ENCODE peak calls at places on chromosomes 4 and X, in four cellular contexts. One of them, this sample, is unnamed.

GRCh38 chr4:124803641-124804040 is 91.1 kb upstream of the ANKRD50 start:
- DNase-seq in stimulated activated CD4-positive, alpha-beta T cell treated with anti-CD3 and anti-CD28 coated beads, Interleukin-15, amount 100 ng/mL, for 1 hour: no peak
- DNase-seq in AG10803: no peak
- DNase-seq in lung microvascular endothelial cell: peak
- DNase-seq in this sample: peak

GRCh38 chr4:13605330-13605729 is 22.2 kb downstream of the BOD1L1 start:
- DNase-seq in lung microvascular endothelial cell: no peak
- DNase-seq in AG10803: no peak
- DNase-seq in stimulated activated CD4-positive, alpha-beta T cell treated with anti-CD3 and anti-CD28 coated beads, Interleukin-15, amount 100 ng/mL, for 1 hour: no peak
- DNase-seq in this sample: no peak

GRCh38 chr4:100118213-100118612 is 72.1 kb downstream of the DDIT4L start:
- DNase-seq in stimulated activated CD4-positive, alpha-beta T cell treated with anti-CD3 and anti-CD28 coated beads, Interleukin-15, amount 100 ng/mL, for 1 hour: no peak
- DNase-seq in lung microvascular endothelial cell: no peak
- DNase-seq in AG10803: no peak
- DNase-seq in this sample: no peak

GRCh38 chrX:41045960-41046567 is 39.2 kb upstream of the USP9X start:
- DNase-seq in stimulated activated CD4-positive, alpha-beta T cell treated with anti-CD3 and anti-CD28 coated beads, Interleukin-15, amount 100 ng/mL, for 1 hour: no peak
- DNase-seq in AG10803: peak
- DNase-seq in lung microvascular endothelial cell: peak
- DNase-seq in this sample: peak

GRCh38 chr4:10173039-10173753 is 56.6 kb upstream of the WDR1 start:
- DNase-seq in AG10803: peak
- DNase-seq in stimulated activated CD4-positive, alpha-beta T cell treated with anti-CD3 and anti-CD28 coated beads, Interleukin-15, amount 100 ng/mL, for 1 hour: no peak
- DNase-seq in lung microvascular endothelial cell: peak
- DNase-seq in this sample: no peak

GRCh38 chr4:2301221-2301642 is 39.3 kb upstream of the MXD4 start:
- DNase-seq in lung microvascular endothelial cell: no peak
- DNase-seq in AG10803: no peak
- DNase-seq in stimulated activated CD4-positive, alpha-beta T cell treated with anti-CD3 and anti-CD28 coated beads, Interleukin-15, amount 100 ng/mL, for 1 hour: no peak
- DNase-seq in this sample: no peak

GRCh38 chr4:158035662-158036195 is 137.1 kb downstream of the GASK1B start:
- DNase-seq in AG10803: no peak
- DNase-seq in stimulated activated CD4-positive, alpha-beta T cell treated with anti-CD3 and anti-CD28 coated beads, Interleukin-15, amount 100 ng/mL, for 1 hour: no peak
- DNase-seq in lung microvascular endothelial cell: no peak
- DNase-seq in this sample: no peak

GRCh38 chr4:8765631-8766590 is 105.7 kb downstream of the HMX1 start:
- DNase-seq in AG10803: no peak
- DNase-seq in stimulated activated CD4-positive, alpha-beta T cell treated with anti-CD3 and anti-CD28 coated beads, Interleukin-15, amount 100 ng/mL, for 1 hour: no peak
- DNase-seq in lung microvascular endothelial cell: no peak
- DNase-seq in this sample: no peak

GRCh38 chr4:61922766-61923165 is 722.6 kb downstream of the ADGRL3 start:
- DNase-seq in lung microvascular endothelial cell: no peak
- DNase-seq in stimulated activated CD4-positive, alpha-beta T cell treated with anti-CD3 and anti-CD28 coated beads, Interleukin-15, amount 100 ng/mL, for 1 hour: no peak
- DNase-seq in AG10803: no peak
- DNase-seq in this sample: no peak

GRCh38 chr4:6781113-6781512 is 1.4 kb upstream of the KIAA0232 start:
- DNase-seq in AG10803: no peak
- DNase-seq in lung microvascular endothelial cell: no peak
- DNase-seq in stimulated activated CD4-positive, alpha-beta T cell treated with anti-CD3 and anti-CD28 coated beads, Interleukin-15, amount 100 ng/mL, for 1 hour: no peak
- DNase-seq in this sample: no peak

GRCh38 chr4:8917868-8918783 is 46.5 kb upstream of the HMX1 start:
- DNase-seq in lung microvascular endothelial cell: peak
- DNase-seq in stimulated activated CD4-positive, alpha-beta T cell treated with anti-CD3 and anti-CD28 coated beads, Interleukin-15, amount 100 ng/mL, for 1 hour: peak
- DNase-seq in AG10803: peak
- DNase-seq in this sample: no peak

GRCh38 chrX:16418650-16419049 is 231.3 kb upstream of the S100G start:
- DNase-seq in lung microvascular endothelial cell: no peak
- DNase-seq in stimulated activated CD4-positive, alpha-beta T cell treated with anti-CD3 and anti-CD28 coated beads, Interleukin-15, amount 100 ng/mL, for 1 hour: no peak
- DNase-seq in AG10803: no peak
- DNase-seq in this sample: no peak

GRCh38 chr4:6582889-6583504 is 8.0 kb downstream of the MAN2B2 start:
- DNase-seq in stimulated activated CD4-positive, alpha-beta T cell treated with anti-CD3 and anti-CD28 coated beads, Interleukin-15, amount 100 ng/mL, for 1 hour: no peak
- DNase-seq in AG10803: peak
- DNase-seq in lung microvascular endothelial cell: peak
- DNase-seq in this sample: peak

GRCh38 chrX:41796577-41796976 is 72.6 kb downstream of the GPR82 start:
- DNase-seq in stimulated activated CD4-positive, alpha-beta T cell treated with anti-CD3 and anti-CD28 coated beads, Interleukin-15, amount 100 ng/mL, for 1 hour: no peak
- DNase-seq in AG10803: no peak
- DNase-seq in lung microvascular endothelial cell: no peak
- DNase-seq in this sample: no peak

GRCh38 chr4:1300466-1301455 is 11.1 kb downstream of the MAEA start:
- DNase-seq in lung microvascular endothelial cell: no peak
- DNase-seq in AG10803: peak
- DNase-seq in stimulated activated CD4-positive, alpha-beta T cell treated with anti-CD3 and anti-CD28 coated beads, Interleukin-15, amount 100 ng/mL, for 1 hour: no peak
- DNase-seq in this sample: peak

GRCh38 chr4:1382776-1383727 is 23.2 kb downstream of the NKX1-1 start:
- DNase-seq in AG10803: no peak
- DNase-seq in lung microvascular endothelial cell: no peak
- DNase-seq in stimulated activated CD4-positive, alpha-beta T cell treated with anti-CD3 and anti-CD28 coated beads, Interleukin-15, amount 100 ng/mL, for 1 hour: no peak
- DNase-seq in this sample: no peak

GRCh38 chr4:21749936-21750335 is 198.6 kb downstream of the KCNIP4 start:
- DNase-seq in lung microvascular endothelial cell: no peak
- DNase-seq in AG10803: no peak
- DNase-seq in stimulated activated CD4-positive, alpha-beta T cell treated with anti-CD3 and anti-CD28 coated beads, Interleukin-15, amount 100 ng/mL, for 1 hour: no peak
- DNase-seq in this sample: no peak

GRCh38 chr4:101239685-101240084 is 107.6 kb downstream of the PPP3CA start:
- DNase-seq in stimulated activated CD4-positive, alpha-beta T cell treated with anti-CD3 and anti-CD28 coated beads, Interleukin-15, amount 100 ng/mL, for 1 hour: no peak
- DNase-seq in AG10803: no peak
- DNase-seq in lung microvascular endothelial cell: no peak
- DNase-seq in this sample: no peak

GRCh38 chrX:13396887-13397286 is 77.0 kb upstream of the ATXN3L start:
- DNase-seq in lung microvascular endothelial cell: peak
- DNase-seq in AG10803: peak
- DNase-seq in stimulated activated CD4-positive, alpha-beta T cell treated with anti-CD3 and anti-CD28 coated beads, Interleukin-15, amount 100 ng/mL, for 1 hour: no peak
- DNase-seq in this sample: peak

GRCh38 chr4:137213372-137214173 is 318.7 kb downstream of the PCDH18 start:
- DNase-seq in stimulated activated CD4-positive, alpha-beta T cell treated with anti-CD3 and anti-CD28 coated beads, Interleukin-15, amount 100 ng/mL, for 1 hour: no peak
- DNase-seq in AG10803: peak
- DNase-seq in lung microvascular endothelial cell: no peak
- DNase-seq in this sample: peak

GRCh38 chr4:160319221-160319867 is 1216.5 kb downstream of the RAPGEF2 start:
- DNase-seq in lung microvascular endothelial cell: no peak
- DNase-seq in stimulated activated CD4-positive, alpha-beta T cell treated with anti-CD3 and anti-CD28 coated beads, Interleukin-15, amount 100 ng/mL, for 1 hour: no peak
- DNase-seq in AG10803: no peak
- DNase-seq in this sample: peak

GRCh38 chr4:92305148-92305877 is 1.5 kb downstream of the GRID2 start:
- DNase-seq in lung microvascular endothelial cell: peak
- DNase-seq in stimulated activated CD4-positive, alpha-beta T cell treated with anti-CD3 and anti-CD28 coated beads, Interleukin-15, amount 100 ng/mL, for 1 hour: no peak
- DNase-seq in AG10803: peak
- DNase-seq in this sample: peak

GRCh38 chr4:54091637-54092404 is 8.1 kb upstream of the GSX2 start:
- DNase-seq in stimulated activated CD4-positive, alpha-beta T cell treated with anti-CD3 and anti-CD28 coated beads, Interleukin-15, amount 100 ng/mL, for 1 hour: peak
- DNase-seq in AG10803: peak
- DNase-seq in lung microvascular endothelial cell: peak
- DNase-seq in this sample: peak

GRCh38 chrX:154649864-154650510 is 3.4 kb downstream of the CTAG2 start:
- DNase-seq in stimulated activated CD4-positive, alpha-beta T cell treated with anti-CD3 and anti-CD28 coated beads, Interleukin-15, amount 100 ng/mL, for 1 hour: no peak
- DNase-seq in lung microvascular endothelial cell: no peak
- DNase-seq in AG10803: no peak
- DNase-seq in this sample: no peak

GRCh38 chrX:129108936-129109335 is 414.4 kb downstream of the SMARCA1 start:
- DNase-seq in lung microvascular endothelial cell: no peak
- DNase-seq in stimulated activated CD4-positive, alpha-beta T cell treated with anti-CD3 and anti-CD28 coated beads, Interleukin-15, amount 100 ng/mL, for 1 hour: no peak
- DNase-seq in AG10803: no peak
- DNase-seq in this sample: no peak

GRCh38 chr4:7800410-7800809 is 139.3 kb downstream of the AFAP1 start:
- DNase-seq in stimulated activated CD4-positive, alpha-beta T cell treated with anti-CD3 and anti-CD28 coated beads, Interleukin-15, amount 100 ng/mL, for 1 hour: no peak
- DNase-seq in AG10803: no peak
- DNase-seq in lung microvascular endothelial cell: no peak
- DNase-seq in this sample: no peak

GRCh38 chr4:107692197-107692596 is 27.8 kb downstream of the PAPSS1 start:
- DNase-seq in AG10803: no peak
- DNase-seq in stimulated activated CD4-positive, alpha-beta T cell treated with anti-CD3 and anti-CD28 coated beads, Interleukin-15, amount 100 ng/mL, for 1 hour: no peak
- DNase-seq in lung microvascular endothelial cell: no peak
- DNase-seq in this sample: no peak

GRCh38 chrX:44068043-44068442 is 94.9 kb upstream of the NDP start:
- DNase-seq in AG10803: no peak
- DNase-seq in lung microvascular endothelial cell: no peak
- DNase-seq in stimulated activated CD4-positive, alpha-beta T cell treated with anti-CD3 and anti-CD28 coated beads, Interleukin-15, amount 100 ng/mL, for 1 hour: no peak
- DNase-seq in this sample: no peak

GRCh38 chr4:6915041-6916005 is 5.7 kb downstream of the TBC1D14 start:
- DNase-seq in AG10803: no peak
- DNase-seq in stimulated activated CD4-positive, alpha-beta T cell treated with anti-CD3 and anti-CD28 coated beads, Interleukin-15, amount 100 ng/mL, for 1 hour: no peak
- DNase-seq in lung microvascular endothelial cell: no peak
- DNase-seq in this sample: no peak

GRCh38 chrX:105116541-105116940 is 104.0 kb downstream of the TEX13A start:
- DNase-seq in AG10803: no peak
- DNase-seq in stimulated activated CD4-positive, alpha-beta T cell treated with anti-CD3 and anti-CD28 coated beads, Interleukin-15, amount 100 ng/mL, for 1 hour: no peak
- DNase-seq in lung microvascular endothelial cell: no peak
- DNase-seq in this sample: no peak

GRCh38 chrX:124747295-124747694 is 400.9 kb downstream of the SH2D1A start:
- DNase-seq in stimulated activated CD4-positive, alpha-beta T cell treated with anti-CD3 and anti-CD28 coated beads, Interleukin-15, amount 100 ng/mL, for 1 hour: no peak
- DNase-seq in AG10803: no peak
- DNase-seq in lung microvascular endothelial cell: no peak
- DNase-seq in this sample: no peak

GRCh38 chrX:72100824-72101351 is 30.8 kb downstream of the RTL5 start:
- DNase-seq in stimulated activated CD4-positive, alpha-beta T cell treated with anti-CD3 and anti-CD28 coated beads, Interleukin-15, amount 100 ng/mL, for 1 hour: peak
- DNase-seq in lung microvascular endothelial cell: no peak
- DNase-seq in AG10803: peak
- DNase-seq in this sample: no peak

GRCh38 chr4:5734841-5735240 is 23.8 kb downstream of the EVC start:
- DNase-seq in stimulated activated CD4-positive, alpha-beta T cell treated with anti-CD3 and anti-CD28 coated beads, Interleukin-15, amount 100 ng/mL, for 1 hour: no peak
- DNase-seq in lung microvascular endothelial cell: no peak
- DNase-seq in AG10803: no peak
- DNase-seq in this sample: no peak

This sample was measured in astrocyte.